ENCODE peak calls at places on chromosomes 3 and 15, in ten cellular contexts. P, X, U, R, T, N, Z, M, V and C are unnamed samples.

GRCh38 chr15:80825361-80826030 is 46.3 kb downstream of the CEMIP start:
- DNase-seq in P (peak), X (no peak), U (no peak), Z (no peak), R (no peak), N (no peak), T (no peak), M (no peak), V (no peak), C (no peak)

GRCh38 chr15:79091204-79091867 is 756 bp upstream of the RASGRF1 start:
- DNase-seq in M (no peak), U (peak), P (peak), N (peak), Z (no peak), R (peak), T (no peak), X (peak), V (peak), C (no peak)

GRCh38 chr3:30231277-30232141 is 374.9 kb upstream of the TGFBR2 start:
- DNase-seq in N (no peak), P (peak), V (peak), R (no peak), T (no peak), U (peak), M (no peak), Z (no peak), X (no peak), C (no peak)

GRCh38 chr3:171334465-171334811 is 125.8 kb downstream of the TNIK start:
- DNase-seq in P (no peak), X (peak), U (no peak), M (no peak), V (no peak), T (no peak), N (no peak), Z (no peak), R (no peak), C (no peak)

GRCh38 chr3:19931180-19931692 is 2.8 kb downstream of the EFHB start:
- DNase-seq in T (no peak), Z (no peak), R (peak), N (no peak), U (no peak), V (no peak), P (no peak), X (no peak), M (no peak), C (no peak)

GRCh38 chr15:28917791-28918140 is 32.0 kb downstream of the APBA2 start:
- DNase-seq in M (no peak), Z (no peak), X (no peak), U (no peak), T (no peak), R (no peak), P (no peak), V (no peak), N (no peak), C (no peak)

GRCh38 chr15:40466426-40467259 is 4.1 kb upstream of the CHST14 start:
- DNase-seq in R (no peak), M (no peak), T (no peak), V (no peak), X (peak), P (no peak), Z (no peak), U (no peak), N (no peak), C (no peak)

GRCh38 chr15:37893309-37893708 is 41.1 kb upstream of the TMCO5A start:
- DNase-seq in R (no peak), U (no peak), M (peak), T (no peak), V (no peak), N (no peak), P (no peak), X (no peak), Z (no peak), C (no peak)

GRCh38 chr3:87333393-87333892 is 57.1 kb upstream of the POU1F1 start:
- DNase-seq in Z (no peak), N (no peak), T (no peak), X (no peak), V (peak), U (peak), P (peak), M (no peak), R (no peak), C (no peak)

GRCh38 chr15:78625621-78626280 is 5.0 kb upstream of the CHRNA3 start:
- DNase-seq in R (no peak), M (no peak), P (no peak), N (no peak), V (no peak), Z (no peak), X (peak), T (no peak), U (no peak), C (peak)

GRCh38 chr3:127030328-127031045 is 47.6 kb downstream of the PLXNA1 start:
- DNase-seq in U (no peak), Z (no peak), V (no peak), X (no peak), R (no peak), T (no peak), M (no peak), N (no peak), P (no peak), C (no peak)

GRCh38 chr3:22542311-22542710 is 660.8 kb upstream of the UBE2E2 start:
- DNase-seq in X (no peak), U (no peak), P (peak), M (no peak), R (no peak), T (no peak), N (no peak), Z (no peak), V (no peak), C (no peak)

GRCh38 chr3:191240432-191240831 is 41.4 kb downstream of the OSTN start:
- DNase-seq in R (no peak), M (no peak), V (no peak), N (no peak), Z (no peak), P (no peak), T (no peak), X (no peak), U (no peak), C (no peak)

GRCh38 chr3:120348065-120348980 is 831 bp downstream of the LRRC58 start:
- DNase-seq in R (peak), U (peak), P (peak), X (no peak), N (no peak), T (no peak), V (peak), M (no peak), Z (no peak), C (peak)

GRCh38 chr3:133467780-133468179 is 67.9 kb downstream of the BFSP2 start:
- DNase-seq in X (no peak), Z (no peak), T (no peak), M (no peak), R (no peak), U (no peak), V (no peak), N (no peak), P (no peak), C (no peak)

GRCh38 chr3:133469140-133469731 is 69.4 kb downstream of the BFSP2 start:
- DNase-seq in N (no peak), T (no peak), M (peak), V (no peak), U (peak), X (no peak), Z (no peak), R (peak), P (peak), C (no peak)

GRCh38 chr3:133468251-133468721 is 68.4 kb downstream of the BFSP2 start:
- DNase-seq in R (peak), N (no peak), T (no peak), P (peak), Z (no peak), X (no peak), U (peak), M (no peak), V (no peak), C (no peak)

GRCh38 chr3:133464573-133464972 is 64.7 kb downstream of the BFSP2 start:
- DNase-seq in P (peak), Z (no peak), N (no peak), R (peak), X (no peak), M (no peak), T (no peak), U (peak), V (no peak), C (no peak)

GRCh38 chr3:133466531-133467386 is 66.9 kb downstream of the BFSP2 start:
- DNase-seq in V (no peak), T (no peak), U (no peak), P (no peak), Z (no peak), M (no peak), X (no peak), R (peak), N (no peak), C (peak)
- H3K4me3 ChIP-seq in V (no peak), T (no peak), U (no peak), P (no peak), Z (no peak), M (no peak), X (no peak), R (peak), N (no peak), C (peak)

GRCh38 chr3:48634661-48635221 is 520 bp downstream of the SLC26A6 start:
- DNase-seq in U (peak), Z (peak), V (peak), R (peak), N (no peak), P (peak), T (peak), X (peak), M (peak), C (peak)

GRCh38 chr3:48633256-48633655 is 2.0 kb downstream of the SLC26A6 start:
- DNase-seq in M (no peak), N (no peak), U (no peak), T (no peak), R (no peak), Z (no peak), X (no peak), P (no peak), V (no peak), C (no peak)

GRCh38 chr3:48635222-48636021 is at the start of gene SLC26A6:
- DNase-seq in Z (peak), R (peak), V (peak), N (peak), X (peak), T (peak), U (peak), M (peak), P (peak), C (peak)

GRCh38 chr3:48631516-48632448 is 3.5 kb downstream of the SLC26A6 start:
- DNase-seq in M (no peak), V (no peak), X (no peak), N (no peak), U (no peak), P (no peak), Z (no peak), T (no peak), R (no peak), C (no peak)

GRCh38 chr3:48633743-48634142 is 1.5 kb downstream of the SLC26A6 start:
- DNase-seq in T (no peak), X (no peak), P (no peak), V (no peak), N (no peak), U (no peak), M (no peak), R (no peak), Z (no peak), C (no peak)
- H3K4me3 ChIP-seq in T (no peak), X (no peak), P (no peak), V (no peak), N (no peak), U (peak), M (no peak), R (no peak), Z (no peak), C (no peak)

DNA sequence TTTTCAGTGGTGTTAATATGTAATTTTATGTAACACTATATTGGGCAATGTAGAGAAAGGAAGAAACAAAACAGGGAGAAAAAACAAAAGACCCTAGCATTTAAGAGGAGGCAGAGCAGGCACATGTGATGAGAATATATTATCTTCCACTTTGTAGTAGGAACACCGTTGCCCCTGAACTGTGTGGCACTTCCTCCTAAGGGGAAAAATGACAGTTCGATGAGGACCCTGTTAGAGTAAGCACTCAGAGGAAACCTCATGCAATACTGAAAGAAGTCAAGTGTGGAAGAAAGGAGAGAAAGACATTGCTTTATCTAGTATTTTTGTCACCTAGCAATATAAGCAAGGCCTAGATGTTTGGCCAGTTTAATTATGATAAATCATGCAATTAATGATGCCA is 32.2 kb downstream of the ARPP21 start:
- DNase-seq in Z (no peak), T (no peak), N (no peak), V (no peak), M (no peak), X (no peak), R (no peak), U (no peak), P (no peak), C (no peak)
- H3K4me3 ChIP-seq in Z (no peak), T (no peak), N (no peak), V (no peak), M (no peak), X (no peak), R (no peak), U (no peak), P (no peak), C (no peak)

GRCh38 chr3:189308594-189308993 is 136.8 kb downstream of the TPRG1 start:
- DNase-seq in M (no peak), V (no peak), Z (no peak), P (peak), R (no peak), N (no peak), T (no peak), U (no peak), X (no peak), C (no peak)

GRCh38 chr3:189304465-189305341 is 132.9 kb downstream of the TPRG1 start:
- DNase-seq in N (no peak), T (no peak), R (peak), V (peak), P (no peak), M (peak), X (peak), Z (no peak), U (no peak), C (no peak)

GRCh38 chr3:189305412-189305811 is 133.6 kb downstream of the TPRG1 start:
- DNase-seq in X (no peak), U (no peak), P (peak), N (no peak), T (no peak), M (no peak), R (peak), Z (no peak), V (no peak), C (no peak)

GRCh38 chr3:189309400-189309975 is 137.7 kb downstream of the TPRG1 start:
- DNase-seq in Z (no peak), N (no peak), T (no peak), M (no peak), P (no peak), U (no peak), X (no peak), R (peak), V (no peak), C (no peak)

GRCh38 chr3:189307963-189308362 is 136.2 kb downstream of the TPRG1 start:
- DNase-seq in X (no peak), R (peak), M (no peak), T (no peak), Z (no peak), P (no peak), V (no peak), U (no peak), N (no peak), C (no peak)
- H3K4me3 ChIP-seq in X (no peak), R (peak), M (no peak), T (no peak), Z (no peak), P (no peak), V (no peak), U (no peak), N (no peak), C (no peak)

GRCh38 chr3:169387751-169388696 is 275.5 kb downstream of the MECOM start:
- DNase-seq in V (no peak), T (no peak), Z (no peak), X (no peak), U (no peak), M (peak), N (no peak), P (peak), R (peak), C (no peak)
- H3K4me3 ChIP-seq in V (no peak), T (no peak), Z (no peak), X (no peak), U (no peak), M (no peak), N (no peak), P (no peak), R (no peak), C (no peak)

DNA sequence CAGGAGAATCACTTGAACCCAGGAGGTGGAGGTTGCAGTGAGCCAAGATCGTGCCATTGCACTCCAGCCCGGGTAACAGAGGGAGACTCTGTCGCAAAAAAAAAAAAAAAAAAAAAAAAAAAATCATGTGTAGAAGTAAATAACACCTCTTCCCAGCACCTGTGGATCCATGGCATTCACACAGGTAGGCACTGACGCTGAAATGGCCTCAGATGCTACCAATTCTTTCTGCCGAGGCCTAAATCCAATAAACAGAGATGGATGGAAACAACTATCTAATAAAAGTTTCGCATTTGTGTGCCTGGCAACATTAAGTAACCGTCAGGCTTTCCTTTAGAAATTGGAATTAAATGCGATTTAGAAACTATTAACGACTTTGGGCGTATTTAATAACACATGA is 10.3 kb upstream of the LRRC2 start:
- DNase-seq in X (no peak), P (no peak), T (no peak), U (no peak), R (no peak), N (no peak), V (no peak), M (no peak), Z (no peak), C (no peak)
- H3K4me3 ChIP-seq in X (no peak), P (no peak), T (no peak), U (no peak), R (no peak), N (no peak), V (no peak), M (no peak), Z (no peak), C (no peak)